ENCODE peak calls at places on chromosomes 12 and 14, in eight cellular contexts. H is SK-N-SH, J is HCT116, I is GM23338, D is HL-60, U is K562, M is GM12878, S is HepG2. K is an unnamed sample.

GRCh38 chr14:93089501-93090269 is 26.0 kb downstream of the ITPK1 start:
- DNase-seq in D (no peak), S (no peak), J (no peak), M (no peak), H (no peak), U (no peak), I (no peak), K (no peak)

GRCh38 chr12:92745874-92746553 is 43.2 kb downstream of the PLEKHG7 start:
- DNase-seq in J (peak), D (no peak), S (no peak), M (no peak), H (peak), U (no peak), I (no peak), K (peak)

GRCh38 chr14:37254411-37254947 is 56.7 kb downstream of the MIPOL1 start:
- DNase-seq in M (no peak), J (no peak), U (no peak), I (peak), H (no peak), D (no peak), S (no peak), K (no peak)

GRCh38 chr14:63676615-63677014 is 34.9 kb upstream of the WDR89 start:
- DNase-seq in H (no peak), D (no peak), U (no peak), S (no peak), M (no peak), J (no peak), I (no peak), K (no peak)

GRCh38 chr14:23697689-23698088 is 61.5 kb downstream of the DHRS2 start:
- DNase-seq in S (no peak), J (no peak), H (no peak), I (no peak), M (no peak), U (no peak), D (peak), K (no peak)

GRCh38 chr12:46177842-46178608 is 90.8 kb downstream of the SLC38A1 start:
- DNase-seq in M (peak), D (no peak), H (no peak), I (no peak), U (peak), J (no peak), S (no peak), K (no peak)

GRCh38 chr12:5524769-5525436 is 93.0 kb downstream of the NTF3 start:
- DNase-seq in H (no peak), U (no peak), M (no peak), D (no peak), S (no peak), J (no peak), I (no peak), K (no peak)

GRCh38 chr12:48779869-48780268 is 9.0 kb downstream of the ADCY6 start:
- DNase-seq in U (peak), I (no peak), J (no peak), M (no peak), H (no peak), S (no peak), D (peak), K (no peak)

GRCh38 chr12:47408171-47408871 is 297.5 kb downstream of the RPAP3 start:
- DNase-seq in I (peak), H (no peak), D (peak), S (peak), U (peak), M (peak), J (peak), K (no peak)

GRCh38 chr12:103161582-103161981 is 204.1 kb downstream of the ASCL1 start:
- DNase-seq in S (no peak), I (no peak), D (no peak), H (no peak), U (no peak), J (no peak), M (no peak), K (no peak)

DNA sequence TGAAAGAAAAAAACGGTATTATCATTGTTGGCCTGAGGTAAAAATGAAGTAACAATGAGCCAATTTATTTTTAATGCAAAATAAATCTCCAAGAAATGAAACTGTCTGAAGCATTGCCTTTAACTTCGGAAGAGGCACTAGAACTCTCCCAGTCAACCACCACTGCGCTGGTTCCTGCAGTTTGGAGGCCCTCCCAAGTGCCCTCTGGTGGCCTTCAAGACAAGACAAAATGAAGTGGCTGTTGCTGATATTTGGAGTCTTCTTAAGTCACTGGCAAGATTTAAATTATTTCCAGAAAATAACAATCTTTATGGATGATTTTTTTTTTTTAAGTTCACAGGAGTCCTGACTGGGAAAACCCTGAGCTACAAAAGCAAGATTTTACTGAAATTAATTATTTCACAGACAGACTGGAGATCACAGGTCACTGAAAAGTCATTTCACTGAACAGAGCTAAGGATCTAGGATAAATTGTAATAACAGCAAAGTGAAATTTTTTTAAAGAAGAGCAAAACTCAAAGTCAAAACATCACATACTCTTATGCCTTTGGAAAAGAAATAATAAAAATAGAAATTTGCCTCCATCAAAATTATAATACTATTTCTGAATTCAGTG is 58.2 kb downstream of the DICER1 start:
- DNase-seq in D (peak), H (peak), J (peak), S (peak), M (no peak), I (peak), U (peak), K (peak)
- TF ChIP-seq POLR2AphosphoS5 in D (no peak), H (no peak), J (no peak), S (no peak), M (no peak), I (no peak), U (no peak), K (no peak)

DNA sequence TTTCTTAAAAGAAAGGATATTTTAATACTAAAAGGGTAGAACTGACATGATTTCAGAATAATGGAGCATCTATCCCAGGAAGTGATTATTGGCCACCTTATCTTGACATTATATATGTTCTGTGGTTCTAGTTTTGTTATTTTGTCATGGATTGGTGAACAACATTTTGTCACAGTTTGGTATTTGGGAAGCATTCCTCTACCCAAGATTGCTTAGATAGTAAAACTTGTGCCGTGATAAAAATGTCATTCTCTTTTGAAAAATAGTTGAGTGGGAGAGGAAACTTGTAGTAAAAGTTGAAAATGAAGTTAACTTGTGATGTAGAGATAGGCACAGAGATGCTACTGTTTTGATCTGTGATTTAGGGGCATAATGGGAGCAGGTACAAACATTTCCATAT is 65.7 kb downstream of the TMX1 start:
- DNase-seq in S (no peak), D (no peak), I (no peak), M (no peak), J (no peak), H (no peak), U (no peak), K (no peak)
- H3K27ac ChIP-seq in S (no peak), D (no peak), I (no peak), M (no peak), J (no peak), H (peak), U (no peak), K (no peak)

GRCh38 chr14:99318959-99319295 is 46.9 kb upstream of the BCL11B start:
- DNase-seq in S (no peak), M (no peak), H (no peak), I (no peak), D (no peak), J (no peak), U (no peak), K (no peak)
- TF ChIP-seq REST in S (no peak), M (no peak), H (no peak), I (no peak), D (no peak), J (no peak), U (no peak), K (no peak)

GRCh38 chr14:26966942-26967341 is 369.1 kb upstream of the NOVA1 start:
- DNase-seq in D (no peak), I (peak), S (no peak), U (no peak), J (no peak), M (no peak), H (no peak), K (peak)

GRCh38 chr14:26960049-26960688 is 362.3 kb upstream of the NOVA1 start:
- DNase-seq in U (no peak), I (peak), D (no peak), S (no peak), H (no peak), M (no peak), J (no peak), K (no peak)

GRCh38 chr14:26963696-26964095 is 365.9 kb upstream of the NOVA1 start:
- DNase-seq in S (no peak), M (no peak), D (no peak), I (no peak), H (no peak), J (no peak), U (no peak), K (no peak)
- TF ChIP-seq POLR2AphosphoS5 in S (no peak), M (no peak), D (no peak), I (no peak), H (no peak), J (no peak), U (no peak), K (no peak)

DNA sequence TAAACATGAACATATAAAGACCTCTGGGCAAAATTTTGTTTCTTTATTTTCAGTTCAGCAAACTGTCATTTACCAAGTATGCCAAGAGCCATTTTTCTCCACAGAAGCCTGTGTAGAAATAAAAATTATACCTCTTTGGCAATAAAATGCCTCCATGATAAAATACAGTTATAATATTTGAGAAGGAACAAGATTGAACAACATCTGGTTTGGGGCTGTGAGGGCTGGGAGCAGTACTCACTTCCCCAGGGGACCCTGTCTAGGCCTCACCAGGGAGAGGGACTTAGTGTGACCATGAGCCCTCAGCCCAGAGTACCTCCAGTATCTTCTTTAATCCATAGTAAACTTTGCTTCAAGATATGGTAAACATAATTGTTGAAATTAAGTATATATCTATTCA is 65.1 kb downstream of the DAAM1 start:
- DNase-seq in S (no peak), U (no peak), D (peak), J (no peak), H (no peak), I (no peak), M (no peak), K (no peak)
- H3K27ac ChIP-seq in S (no peak), U (no peak), D (no peak), J (no peak), H (peak), I (no peak), M (peak), K (no peak)

GRCh38 chr14:100586520-100587247 is 533 bp downstream of the BEGAIN start:
- DNase-seq in I (peak), D (no peak), M (no peak), U (peak), S (no peak), H (peak), J (peak), K (no peak)
- TF ChIP-seq REST in I (no peak), D (no peak), M (no peak), U (no peak), S (no peak), H (no peak), J (no peak), K (no peak)

DNA sequence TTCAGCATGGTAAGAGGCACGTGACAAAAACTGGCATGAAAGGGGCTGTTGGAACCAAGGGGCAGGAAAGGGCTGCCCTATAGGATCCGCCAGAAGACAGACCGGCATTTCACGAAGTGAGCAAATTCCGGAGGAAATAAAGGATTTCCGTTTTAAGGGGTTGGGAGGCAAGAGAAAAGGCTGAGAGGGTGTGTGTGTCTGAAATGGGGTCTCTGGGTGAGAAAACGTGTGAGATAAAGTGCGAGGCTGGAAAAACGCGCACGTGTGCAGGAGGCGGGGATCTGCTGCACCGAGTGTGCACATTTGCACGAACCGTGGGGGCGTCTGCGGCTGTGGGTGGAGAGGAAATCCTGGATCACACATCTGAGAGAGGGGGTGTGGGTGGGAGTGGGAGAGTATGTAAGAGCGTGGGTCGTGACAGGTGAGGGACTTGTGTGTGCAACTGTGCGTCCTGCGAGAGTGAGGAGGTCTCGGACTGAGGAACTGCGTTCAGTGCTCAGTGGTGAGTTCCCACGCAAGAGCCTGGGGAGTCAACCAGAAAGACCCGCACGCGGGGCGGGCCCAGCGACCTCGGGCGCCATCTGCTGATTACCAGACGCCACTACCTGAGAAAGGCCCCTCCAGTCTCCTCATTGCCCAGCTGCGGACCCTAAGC is 37.0 kb upstream of the P2RX7 start:
- DNase-seq in U (peak), S (peak), I (peak), J (peak), H (peak), M (peak), D (peak), K (peak)
- TF ChIP-seq POLR2AphosphoS5 in U (no peak), S (no peak), I (no peak), J (peak), H (no peak), M (no peak), D (no peak), K (no peak)

DNA sequence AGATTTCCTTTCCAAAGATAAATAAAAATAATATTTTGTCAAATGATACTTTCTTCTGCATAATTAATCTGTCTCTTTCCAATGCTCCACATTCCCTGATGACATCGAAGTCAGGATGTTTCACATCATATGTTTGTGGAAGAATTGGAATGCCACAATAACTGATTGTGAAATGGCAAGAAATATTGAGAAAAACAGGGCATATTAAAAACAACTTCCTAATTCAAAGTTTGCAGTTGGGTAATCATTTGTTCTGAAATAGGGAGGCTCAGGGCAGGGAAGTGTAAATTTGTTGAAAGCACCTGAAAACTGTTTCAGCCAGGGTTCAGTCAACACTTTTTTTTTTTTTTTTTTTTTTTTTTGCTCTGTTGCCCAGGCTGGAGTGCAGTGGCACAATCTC is 50.7 kb downstream of the BCAT1 start:
- DNase-seq in J (no peak), S (no peak), I (no peak), M (no peak), U (no peak), H (no peak), D (peak), K (no peak)
- H3K27ac ChIP-seq in J (no peak), S (no peak), I (no peak), M (no peak), U (no peak), H (no peak), D (no peak), K (no peak)

GRCh38 chr12:95763809-95764253 is 26.7 kb downstream of the NTN4 start:
- DNase-seq in S (peak), U (peak), M (no peak), I (no peak), H (no peak), D (no peak), J (peak), K (peak)

GRCh38 chr12:95764848-95765247 is 25.7 kb downstream of the NTN4 start:
- DNase-seq in H (no peak), U (no peak), D (no peak), J (no peak), I (no peak), S (no peak), M (no peak), K (no peak)

GRCh38 chr12:95766356-95767019 is 24.1 kb downstream of the NTN4 start:
- DNase-seq in S (peak), J (no peak), M (no peak), H (no peak), D (no peak), U (no peak), I (no peak), K (no peak)

GRCh38 chr12:95762123-95762785 is 28.3 kb downstream of the NTN4 start:
- DNase-seq in H (no peak), U (no peak), M (no peak), J (no peak), D (no peak), I (no peak), S (peak), K (no peak)

DNA sequence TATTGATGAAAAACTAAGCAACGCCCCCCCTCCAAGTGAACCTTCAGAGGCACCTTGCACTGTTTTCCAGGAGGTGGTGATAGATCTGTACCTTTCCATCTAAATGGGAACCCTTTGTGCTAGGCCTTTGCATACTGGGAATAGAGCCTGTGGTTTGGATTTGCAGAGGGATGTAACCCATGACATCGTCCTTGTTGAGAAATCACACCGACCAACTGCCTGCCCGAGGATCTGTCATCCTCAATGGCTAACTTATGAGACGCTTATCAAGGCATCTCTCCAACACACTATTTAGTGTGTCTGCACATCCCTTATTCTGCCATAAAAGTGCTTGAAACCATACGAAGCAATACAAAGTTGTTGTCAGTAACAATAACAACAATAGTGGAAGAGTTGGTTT is 22.9 kb downstream of the NTN4 start:
- DNase-seq in I (peak), S (no peak), U (no peak), H (no peak), J (no peak), D (no peak), M (no peak), K (no peak)
- TF ChIP-seq REST in I (no peak), S (no peak), U (no peak), H (no peak), J (no peak), D (no peak), M (no peak), K (no peak)

DNA sequence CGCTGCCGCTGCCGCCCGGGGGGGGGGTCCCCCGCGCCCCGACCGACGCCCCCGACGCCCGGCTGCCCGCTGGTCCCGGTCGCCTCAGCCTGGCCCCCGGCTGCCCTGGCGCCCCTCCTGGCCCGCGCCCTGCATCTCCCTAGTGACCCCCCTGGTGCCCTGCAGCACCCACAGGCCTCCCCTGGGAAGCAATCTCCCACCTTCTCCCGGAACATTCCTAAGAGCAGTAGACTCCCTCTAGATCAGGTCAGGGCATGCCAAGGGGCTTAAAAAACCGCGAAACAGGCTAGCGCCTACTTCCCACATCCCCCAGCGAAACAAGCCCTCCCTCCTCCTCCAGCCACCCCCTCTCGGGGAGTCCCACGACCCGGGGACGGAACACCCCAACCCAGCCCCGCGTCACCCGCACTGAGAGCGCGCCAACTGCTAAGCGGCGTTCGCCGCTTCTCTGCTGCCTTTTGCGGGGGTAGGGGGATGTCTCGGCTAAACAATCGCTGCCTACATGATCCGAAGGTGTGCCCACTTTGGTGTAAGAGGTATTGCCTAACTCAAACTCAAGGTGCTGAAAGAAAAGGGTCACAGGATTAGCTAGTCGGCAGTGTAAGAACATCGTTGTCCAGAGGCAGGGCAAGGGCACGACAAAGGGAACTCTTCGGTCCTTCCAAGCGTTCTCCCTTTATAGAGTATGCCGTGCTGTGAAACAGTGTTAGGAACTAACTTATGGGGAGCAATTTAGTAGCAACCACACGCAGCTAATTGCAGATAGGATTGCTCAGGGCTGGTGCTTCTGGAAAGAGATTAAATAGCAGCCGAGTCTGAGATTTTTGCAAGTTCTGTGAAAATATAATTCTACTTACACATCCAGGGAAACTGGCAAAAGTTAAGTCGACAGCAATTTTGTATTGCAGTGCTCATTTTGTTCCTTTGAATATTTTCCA is 617 bp upstream of the NTN4 start:
- DNase-seq in H (no peak), D (no peak), J (no peak), M (no peak), S (no peak), U (no peak), I (peak), K (no peak)
- TF ChIP-seq POLR2AphosphoS5 in H (no peak), D (no peak), J (no peak), M (no peak), S (no peak), U (no peak), I (no peak), K (no peak)

K was measured in Panc1.